ENCODE peak calls at places on chromosomes 5 and 9, in four cellular contexts. One of them, this sample, is unnamed.

GRCh38 chr9:13358128-13358527 is 78.6 kb upstream of the MPDZ start:
- DNase-seq in ovary: no peak
- DNase-seq in heart left ventricle: no peak
- DNase-seq in OCI-LY7: no peak
- DNase-seq in this sample: no peak

GRCh38 chr9:69894720-69895119 is 74.1 kb downstream of the CFAP95 start:
- DNase-seq in ovary: no peak
- DNase-seq in heart left ventricle: no peak
- DNase-seq in OCI-LY7: no peak
- DNase-seq in this sample: no peak

GRCh38 chr5:105430516-105430915 is 1867.9 kb upstream of the NUDT12 start:
- DNase-seq in ovary: no peak
- DNase-seq in heart left ventricle: no peak
- DNase-seq in OCI-LY7: no peak
- DNase-seq in this sample: no peak

GRCh38 chr9:37761511-37761910 is 7.9 kb downstream of the TRMT10B start:
- DNase-seq in ovary: no peak
- DNase-seq in heart left ventricle: no peak
- DNase-seq in OCI-LY7: no peak
- DNase-seq in this sample: no peak

GRCh38 chr5:77893225-77893860 is 117.2 kb upstream of the TBCA start:
- DNase-seq in ovary: no peak
- DNase-seq in heart left ventricle: peak
- DNase-seq in OCI-LY7: no peak
- DNase-seq in this sample: no peak

GRCh38 chr5:115246361-115246991 is 16.2 kb downstream of the PGGT1B start:
- DNase-seq in ovary: no peak
- DNase-seq in heart left ventricle: no peak
- DNase-seq in OCI-LY7: peak
- DNase-seq in this sample: no peak

GRCh38 chr9:28951945-28952344 is 1378.7 kb upstream of the C9orf72 start:
- DNase-seq in ovary: no peak
- DNase-seq in heart left ventricle: no peak
- DNase-seq in OCI-LY7: no peak
- DNase-seq in this sample: no peak

GRCh38 chr5:147752666-147753290 is 29.8 kb downstream of the JAKMIP2 start:
- DNase-seq in ovary: no peak
- DNase-seq in heart left ventricle: no peak
- DNase-seq in OCI-LY7: no peak
- DNase-seq in this sample: no peak

GRCh38 chr9:101578378-101578777 is 16.4 kb downstream of the PPP3R2 start:
- DNase-seq in ovary: no peak
- DNase-seq in heart left ventricle: no peak
- DNase-seq in OCI-LY7: no peak
- DNase-seq in this sample: no peak

GRCh38 chr5:139401546-139401945 is 2.3 kb downstream of the SPATA24 start:
- DNase-seq in ovary: no peak
- DNase-seq in heart left ventricle: no peak
- DNase-seq in OCI-LY7: no peak
- DNase-seq in this sample: no peak

GRCh38 chr5:142925795-142926194 is 155.6 kb downstream of the ARHGAP26 start:
- DNase-seq in ovary: no peak
- DNase-seq in heart left ventricle: no peak
- DNase-seq in OCI-LY7: no peak
- DNase-seq in this sample: no peak

GRCh38 chr5:89110916-89111646 is 228.1 kb upstream of the MEF2C start:
- DNase-seq in ovary: no peak
- DNase-seq in heart left ventricle: no peak
- DNase-seq in OCI-LY7: no peak
- DNase-seq in this sample: no peak

GRCh38 chr9:84799231-84799630 is 129.7 kb downstream of the NTRK2 start:
- DNase-seq in ovary: no peak
- DNase-seq in heart left ventricle: no peak
- DNase-seq in OCI-LY7: no peak
- DNase-seq in this sample: no peak

GRCh38 chr5:150522504-150523464 is 14.9 kb downstream of the NDST1 start:
- DNase-seq in ovary: no peak
- DNase-seq in heart left ventricle: peak
- DNase-seq in OCI-LY7: peak
- DNase-seq in this sample: peak

GRCh38 chr9:6348766-6349165 is 20.6 kb downstream of the TPD52L3 start:
- DNase-seq in ovary: no peak
- DNase-seq in heart left ventricle: no peak
- DNase-seq in OCI-LY7: no peak
- DNase-seq in this sample: no peak

GRCh38 chr9:6354072-6354686 is 26.0 kb downstream of the TPD52L3 start:
- DNase-seq in ovary: no peak
- DNase-seq in heart left ventricle: no peak
- DNase-seq in OCI-LY7: peak
- DNase-seq in this sample: no peak

GRCh38 chr9:6356441-6356840 is 28.3 kb downstream of the TPD52L3 start:
- DNase-seq in ovary: no peak
- DNase-seq in heart left ventricle: no peak
- DNase-seq in OCI-LY7: no peak
- DNase-seq in this sample: no peak

GRCh38 chr9:6355728-6356127 is 27.6 kb downstream of the TPD52L3 start:
- DNase-seq in ovary: no peak
- DNase-seq in heart left ventricle: no peak
- DNase-seq in OCI-LY7: no peak
- DNase-seq in this sample: no peak

DNA sequence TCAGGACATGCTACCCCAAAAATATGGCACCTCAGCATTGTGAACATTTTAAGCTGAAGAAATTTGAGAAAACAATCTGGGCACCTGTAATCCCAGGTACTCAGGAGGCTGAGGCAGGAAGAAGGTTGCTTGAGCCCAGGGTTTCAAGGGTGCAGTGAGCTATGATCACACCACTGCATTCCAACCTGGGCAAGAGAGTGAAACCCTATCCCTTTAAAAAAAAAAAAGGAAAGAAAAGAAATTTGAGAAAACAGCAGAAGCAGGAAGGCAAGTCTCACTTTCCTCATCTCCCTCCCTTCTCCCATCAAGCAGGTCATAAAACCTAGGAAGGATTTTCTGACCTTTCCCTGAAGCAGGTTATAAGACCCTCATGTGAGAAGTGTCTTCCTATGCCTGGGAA is 23.6 kb downstream of the TPD52L3 start:
- DNase-seq in ovary: no peak
- DNase-seq in heart left ventricle: no peak
- DNase-seq in OCI-LY7: no peak
- DNase-seq in this sample: no peak
- H3K27ac ChIP-seq in ovary: no peak
- H3K27ac ChIP-seq in heart left ventricle: no peak
- H3K27ac ChIP-seq in OCI-LY7: no peak
- H3K27ac ChIP-seq in this sample: no peak

GRCh38 chr9:81634437-81634836 is 54.9 kb downstream of the TLE1 start:
- DNase-seq in ovary: no peak
- DNase-seq in heart left ventricle: no peak
- DNase-seq in OCI-LY7: no peak
- DNase-seq in this sample: no peak

GRCh38 chr9:81634915-81635516 is 54.3 kb downstream of the TLE1 start:
- DNase-seq in ovary: no peak
- DNase-seq in heart left ventricle: no peak
- DNase-seq in OCI-LY7: no peak
- DNase-seq in this sample: no peak

GRCh38 chr9:81631213-81631745 is 58.1 kb downstream of the TLE1 start:
- DNase-seq in ovary: no peak
- DNase-seq in heart left ventricle: no peak
- DNase-seq in OCI-LY7: no peak
- DNase-seq in this sample: no peak

GRCh38 chr9:81633952-81634421 is 55.4 kb downstream of the TLE1 start:
- DNase-seq in ovary: no peak
- DNase-seq in heart left ventricle: no peak
- DNase-seq in OCI-LY7: no peak
- DNase-seq in this sample: no peak

GRCh38 chr9:81632599-81632998 is 56.7 kb downstream of the TLE1 start:
- DNase-seq in ovary: no peak
- DNase-seq in heart left ventricle: no peak
- DNase-seq in OCI-LY7: no peak
- DNase-seq in this sample: no peak
- H3K27ac ChIP-seq in ovary: no peak
- H3K27ac ChIP-seq in heart left ventricle: no peak
- H3K27ac ChIP-seq in OCI-LY7: no peak
- H3K27ac ChIP-seq in this sample: no peak

DNA sequence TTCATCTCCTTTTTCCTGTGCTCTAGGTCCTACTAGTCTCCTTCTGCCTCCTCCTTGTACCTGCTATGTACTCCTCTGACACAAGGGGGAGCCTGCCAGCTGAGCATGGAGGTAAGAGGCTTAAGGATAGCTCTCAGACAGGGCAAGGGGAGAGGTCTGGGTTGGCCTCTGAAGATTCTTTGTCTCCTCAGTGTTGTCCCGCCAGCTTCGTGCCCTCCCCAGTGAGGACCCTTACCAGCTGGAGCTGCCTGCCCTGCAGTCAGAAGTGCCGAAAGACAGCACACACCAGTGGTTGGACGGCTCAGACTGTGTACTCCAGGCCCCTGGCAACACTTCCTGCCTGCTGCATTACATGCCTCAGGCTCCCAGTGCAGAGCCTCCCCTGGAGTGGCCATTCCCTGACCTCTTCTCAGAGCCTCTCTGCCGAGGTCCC is 3.8 kb downstream of the CREB3 start:
- DNase-seq in ovary: no peak
- DNase-seq in heart left ventricle: peak
- DNase-seq in OCI-LY7: peak
- DNase-seq in this sample: peak
- H3K27ac ChIP-seq in ovary: no peak
- H3K27ac ChIP-seq in heart left ventricle: peak
- H3K27ac ChIP-seq in OCI-LY7: no peak
- H3K27ac ChIP-seq in this sample: peak

GRCh38 chr9:135876936-135877335 is 30.4 kb downstream of the CAMSAP1 start:
- DNase-seq in ovary: no peak
- DNase-seq in heart left ventricle: no peak
- DNase-seq in OCI-LY7: no peak
- DNase-seq in this sample: no peak
- H3K27ac ChIP-seq in ovary: no peak
- H3K27ac ChIP-seq in heart left ventricle: no peak
- H3K27ac ChIP-seq in OCI-LY7: no peak
- H3K27ac ChIP-seq in this sample: no peak

This sample was measured in right cardiac atrium.